ENCODE peak calls at places on chromosomes 3 and 15, in eight cellular contexts. V is foreskin fibroblast, D is tibial nerve, R is heart right ventricle, Q is thyroid gland, C is spleen, S is A549, W is lower lobe of right lung. G is an unnamed sample.

GRCh38 chr15:61584410-61584809 is 355.3 kb upstream of the RORA start:
- DNase-seq in C (no peak), D (no peak), R (no peak), S (no peak), V (peak), Q (no peak), W (no peak), G (no peak)

GRCh38 chr15:45429974-45430792 is 51.8 kb upstream of the GATM start:
- DNase-seq in D (peak), C (peak), R (peak), W (peak), S (peak), V (peak), Q (peak), G (peak)

GRCh38 chr15:66779331-66780009 is 77.4 kb downstream of the SMAD6 start:
- DNase-seq in W (no peak), C (peak), S (no peak), V (peak), Q (no peak), R (no peak), D (no peak), G (no peak)

GRCh38 chr3:192933259-192933658 is 15.6 kb upstream of the MB21D2 start:
- DNase-seq in W (no peak), V (no peak), Q (no peak), C (no peak), D (no peak), S (no peak), R (no peak), G (no peak)

GRCh38 chr3:71728632-71729342 is 3.6 kb upstream of the EIF4E3 start:
- DNase-seq in V (no peak), S (no peak), D (no peak), W (no peak), Q (no peak), R (peak), C (no peak), G (no peak)

GRCh38 chr15:61041886-61042285 is 187.2 kb downstream of the RORA start:
- DNase-seq in W (no peak), C (no peak), R (no peak), S (no peak), V (no peak), Q (no peak), D (no peak), G (no peak)

GRCh38 chr3:68007621-68008226 is 353.3 kb upstream of the SUCLG2 start:
- DNase-seq in S (no peak), Q (no peak), V (peak), C (no peak), W (no peak), D (no peak), R (no peak), G (peak)

GRCh38 chr3:127802620-127803019 is 19.7 kb downstream of the MGLL start:
- DNase-seq in W (no peak), V (no peak), Q (no peak), D (no peak), R (no peak), C (no peak), S (no peak), G (no peak)

GRCh38 chr15:57306305-57306943 is 69.9 kb upstream of the CGNL1 start:
- DNase-seq in R (peak), S (peak), C (peak), Q (peak), D (peak), W (peak), V (peak), G (peak)

GRCh38 chr3:10667269-10667668 is 148.8 kb upstream of the SLC6A11 start:
- DNase-seq in D (no peak), Q (no peak), S (no peak), W (no peak), C (no peak), R (no peak), V (no peak), G (no peak)

GRCh38 chr3:43291546-43291945 is 5.2 kb downstream of the SNRK start:
- DNase-seq in R (no peak), W (no peak), S (no peak), Q (no peak), V (no peak), D (no peak), C (no peak), G (no peak)

GRCh38 chr3:113985526-113985925 is 37.7 kb downstream of the ZDHHC23 start:
- DNase-seq in V (no peak), W (no peak), R (no peak), D (no peak), S (no peak), C (no peak), Q (no peak), G (no peak)

GRCh38 chr15:77380033-77380432 is 39.9 kb downstream of the PEAK1 start:
- DNase-seq in Q (no peak), D (no peak), W (no peak), C (no peak), R (no peak), V (no peak), S (no peak), G (no peak)

GRCh38 chr3:32782417-32782816 is 35.4 kb upstream of the TRIM71 start:
- DNase-seq in S (no peak), Q (no peak), W (no peak), D (no peak), C (no peak), R (no peak), V (no peak), G (no peak)

GRCh38 chr3:32780071-32780734 is 37.6 kb upstream of the TRIM71 start:
- DNase-seq in S (no peak), D (no peak), C (no peak), W (no peak), V (no peak), Q (no peak), R (no peak), G (no peak)

GRCh38 chr3:32781211-32781968 is 36.4 kb upstream of the TRIM71 start:
- DNase-seq in C (peak), S (peak), Q (peak), D (peak), R (peak), W (peak), V (peak), G (peak)

GRCh38 chr3:32778389-32778788 is 39.4 kb upstream of the TRIM71 start:
- DNase-seq in D (no peak), R (no peak), Q (no peak), C (no peak), S (no peak), W (no peak), V (no peak), G (no peak)

DNA sequence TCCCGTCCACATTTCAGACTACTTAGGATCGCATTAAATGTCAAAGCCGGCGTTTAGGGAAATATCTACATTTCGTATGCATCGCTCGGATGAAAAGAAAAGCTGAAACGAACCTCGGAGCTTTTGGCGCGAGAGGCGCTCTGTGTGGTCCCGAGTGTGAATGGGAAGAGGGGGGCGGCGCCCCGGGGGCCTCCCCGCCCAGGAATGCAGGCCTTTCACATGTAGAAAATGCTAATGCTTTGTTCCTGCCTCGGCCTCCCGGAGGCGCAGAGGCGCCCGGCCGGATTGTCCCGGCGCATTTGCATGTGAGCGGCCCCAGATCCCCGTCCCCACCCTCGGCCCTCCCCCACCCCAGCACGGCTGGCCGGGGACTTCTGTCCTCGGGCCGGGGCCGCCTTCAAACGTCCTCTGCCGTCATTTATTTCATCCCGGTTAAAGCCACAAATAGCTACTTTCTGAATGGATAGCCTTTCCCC is 37.0 kb upstream of the TRIM71 start:
- DNase-seq in W (peak), R (peak), C (peak), Q (peak), S (no peak), D (no peak), V (peak), G (peak)
- TF ChIP-seq CTCF in W (no peak), R (no peak), C (no peak), Q (no peak), S (no peak), D (no peak), V (peak), G (no peak)

GRCh38 chr3:170357176-170357919 is at the start of gene SKIL:
- DNase-seq in V (peak), Q (peak), R (peak), D (peak), S (peak), W (peak), C (peak), G (peak)

GRCh38 chr3:170356596-170357175 is 829 bp upstream of the SKIL start:
- DNase-seq in Q (peak), S (peak), V (peak), W (peak), R (peak), C (peak), D (peak), G (peak)

GRCh38 chr3:170359178-170359704 is 1.7 kb downstream of the SKIL start:
- DNase-seq in R (no peak), V (no peak), Q (no peak), W (no peak), S (no peak), C (no peak), D (no peak), G (no peak)

GRCh38 chr3:170355738-170356595 is 1.5 kb upstream of the SKIL start:
- DNase-seq in W (peak), R (peak), D (no peak), C (peak), V (peak), S (no peak), Q (peak), G (peak)

GRCh38 chr3:170357920-170358854 is 672 bp downstream of the SKIL start:
- DNase-seq in W (peak), Q (peak), S (peak), D (peak), R (peak), V (peak), C (peak), G (peak)
- TF ChIP-seq CTCF in W (peak), Q (peak), S (peak), D (peak), R (peak), V (peak), C (peak), G (peak)

DNA sequence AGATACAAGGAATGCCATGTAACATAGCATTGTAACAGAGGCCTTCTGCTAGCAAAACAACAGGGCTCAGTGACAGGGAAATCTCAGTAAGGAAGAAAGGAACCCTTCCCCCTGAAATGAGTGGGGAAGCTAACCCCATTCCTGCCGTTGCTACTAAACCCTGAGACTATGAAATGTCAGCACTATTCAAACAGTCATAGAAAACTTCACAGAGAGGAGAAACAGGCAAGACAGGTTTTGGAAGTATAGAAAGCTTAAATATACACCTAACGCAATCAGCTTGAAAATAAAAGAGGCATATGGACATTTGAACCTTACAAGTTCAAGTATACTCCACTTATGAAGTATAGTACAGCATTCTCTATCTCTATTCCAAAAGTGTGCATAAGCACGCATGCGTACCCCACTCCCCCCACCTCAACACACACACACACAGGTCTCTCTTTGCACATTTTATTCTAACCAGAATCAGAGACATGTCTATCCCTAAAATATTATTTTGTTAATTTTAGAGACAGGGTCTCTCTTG is 17.6 kb upstream of the FRMD4B start:
- DNase-seq in D (no peak), R (no peak), Q (no peak), C (no peak), W (no peak), S (no peak), V (no peak), G (no peak)
- TF ChIP-seq CTCF in D (no peak), R (no peak), Q (no peak), C (no peak), W (no peak), S (no peak), V (no peak), G (no peak)

GRCh38 chr3:44992555-44993470 is 16.8 kb downstream of the EXOSC7 start:
- DNase-seq in D (no peak), S (peak), W (peak), Q (no peak), R (no peak), V (peak), C (no peak), G (peak)

GRCh38 chr3:44993471-44994205 is 17.6 kb downstream of the EXOSC7 start:
- DNase-seq in S (peak), R (no peak), C (no peak), D (no peak), W (no peak), Q (no peak), V (peak), G (no peak)

GRCh38 chr3:44989141-44989540 is 13.1 kb downstream of the EXOSC7 start:
- DNase-seq in R (no peak), S (no peak), W (no peak), D (no peak), Q (no peak), V (no peak), C (no peak), G (no peak)

GRCh38 chr3:44989636-44990373 is 13.8 kb downstream of the EXOSC7 start:
- DNase-seq in D (no peak), W (no peak), S (no peak), Q (no peak), V (no peak), R (no peak), C (no peak), G (no peak)

DNA sequence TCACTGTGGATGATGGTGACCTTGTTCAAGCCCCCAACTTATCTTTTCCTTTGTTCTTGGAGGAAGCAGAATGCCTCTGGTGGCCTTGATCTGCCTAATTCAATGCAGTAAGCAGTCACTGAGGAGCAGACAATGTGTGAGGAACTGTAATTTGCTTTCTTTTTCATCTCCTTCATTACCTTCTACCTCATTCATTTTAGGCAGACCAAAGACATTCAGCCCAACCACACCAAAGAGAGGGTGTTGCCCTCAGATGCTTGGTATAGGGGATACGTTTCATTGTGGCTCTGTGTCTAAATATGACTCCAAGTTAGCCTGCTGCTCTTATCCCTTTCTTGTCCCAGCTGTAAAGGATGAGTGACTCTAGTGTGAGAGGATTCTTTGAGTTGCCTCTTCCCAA is 15.3 kb downstream of the EXOSC7 start:
- DNase-seq in Q (no peak), C (no peak), W (no peak), S (no peak), R (no peak), D (no peak), V (no peak), G (no peak)
- TF ChIP-seq CTCF in Q (no peak), C (no peak), W (no peak), S (no peak), R (no peak), D (no peak), V (no peak), G (no peak)

GRCh38 chr15:88664151-88664778 is 25.4 kb downstream of the ISG20 start:
- DNase-seq in R (no peak), C (no peak), D (no peak), S (no peak), V (no peak), Q (peak), W (no peak), G (peak)
- TF ChIP-seq CTCF in R (peak), C (peak), D (peak), S (peak), V (no peak), Q (peak), W (peak), G (peak)

GRCh38 chr3:26280517-26280916 is 342.1 kb upstream of the LRRC3B start:
- DNase-seq in C (no peak), W (no peak), Q (no peak), R (no peak), S (no peak), V (no peak), D (no peak), G (no peak)
- TF ChIP-seq CTCF in C (no peak), W (no peak), Q (no peak), R (no peak), S (no peak), V (no peak), D (no peak), G (no peak)

GRCh38 chr3:169739067-169739466 is 25.8 kb downstream of the TERC start:
- DNase-seq in Q (no peak), C (no peak), V (no peak), R (no peak), W (no peak), S (no peak), D (no peak), G (no peak)

GRCh38 chr3:169746924-169747323 is 17.9 kb downstream of the TERC start:
- DNase-seq in R (no peak), S (no peak), W (no peak), Q (no peak), D (no peak), V (no peak), C (no peak), G (no peak)

GRCh38 chr3:169748670-169749069 is 16.2 kb downstream of the TERC start:
- DNase-seq in R (no peak), S (no peak), W (no peak), Q (no peak), D (no peak), V (no peak), C (no peak), G (no peak)

GRCh38 chr3:169744332-169745054 is 20.4 kb downstream of the TERC start:
- DNase-seq in Q (no peak), V (peak), D (no peak), W (no peak), R (no peak), C (no peak), S (no peak), G (no peak)
- TF ChIP-seq CTCF in Q (peak), V (no peak), D (peak), W (peak), R (peak), C (no peak), S (peak), G (peak)